ENCODE peak calls at places on chromosomes 5 and 9, in ten cellular contexts. A, F, P, H, U, N, X, V, B and M are unnamed samples. For H3K4me1, the result is how much of the 10 kb centered on the place peaks cover.

GRCh38 chr9:19493174-19493811 is 84.5 kb downstream of the ACER2 start:
- DNase-seq in A (peak), F (peak), P (peak), H (peak), U (peak), N (peak), X (peak), V (peak), B (peak), M (peak)

GRCh38 chr9:76090330-76090729 is 199.9 kb downstream of the PCSK5 start:
- DNase-seq in A (no peak), F (no peak), P (no peak), H (no peak), U (no peak), N (no peak), X (no peak), V (no peak), B (no peak), M (no peak)

GRCh38 chr5:108726446-108727091 is 21.1 kb upstream of the FER start:
- DNase-seq in A (peak), F (no peak), P (peak), H (no peak), U (peak), N (no peak), X (no peak), V (no peak), B (no peak), M (no peak)

GRCh38 chr5:112183103-112183634 is 235.9 kb downstream of the EPB41L4A start:
- DNase-seq in A (peak), F (peak), P (peak), H (no peak), U (peak), N (peak), X (no peak), V (peak), B (no peak), M (no peak)

GRCh38 chr5:178078197-178078995 is 34.9 kb upstream of the N4BP3 start:
- DNase-seq in A (peak), F (no peak), P (peak), H (no peak), U (peak), N (peak), X (no peak), V (no peak), B (peak), M (no peak)

GRCh38 chr5:78541058-78541624 is 107.4 kb downstream of the LHFPL2 start:
- DNase-seq in A (no peak), F (no peak), P (no peak), H (no peak), U (no peak), N (peak), X (no peak), V (no peak), B (no peak), M (no peak)

GRCh38 chr5:109921735-109922395 is 232.1 kb downstream of the MAN2A1 start:
- DNase-seq in A (no peak), F (no peak), P (no peak), H (no peak), U (no peak), N (peak), X (peak), V (no peak), B (no peak), M (no peak)

GRCh38 chr5:105752801-105753200 is 1917.9 kb downstream of the EFNA5 start:
- DNase-seq in A (no peak), F (no peak), P (no peak), H (no peak), U (peak), N (peak), X (no peak), V (no peak), B (peak), M (no peak)

GRCh38 chr5:45622365-45622764 is 73.8 kb downstream of the HCN1 start:
- DNase-seq in A (no peak), F (no peak), P (no peak), H (no peak), U (no peak), N (no peak), X (no peak), V (no peak), B (no peak), M (no peak)

GRCh38 chr9:135906291-135907005 is 898 bp downstream of the CAMSAP1 start:
- DNase-seq in A (peak), F (no peak), P (peak), H (peak), U (peak), N (peak), X (peak), V (no peak), B (peak), M (no peak)

GRCh38 chr5:138748630-138749081 is 4.6 kb upstream of the CTNNA1 start:
- DNase-seq in A (no peak), F (no peak), P (peak), H (no peak), U (no peak), N (peak), X (no peak), V (no peak), B (peak), M (no peak)

GRCh38 chr5:154110781-154111180 is 72.0 kb downstream of the MFAP3 start:
- DNase-seq in A (no peak), F (peak), P (peak), H (no peak), U (peak), N (peak), X (no peak), V (no peak), B (peak), M (peak)

GRCh38 chr5:95631991-95632675 is 12.2 kb downstream of the GPR150 start:
- DNase-seq in A (peak), F (peak), P (peak), H (no peak), U (peak), N (peak), X (peak), V (no peak), B (peak), M (peak)

GRCh38 chr9:21549251-21549765 is 67.2 kb upstream of the IFNE start:
- DNase-seq in A (no peak), F (no peak), P (peak), H (no peak), U (peak), N (peak), X (no peak), V (no peak), B (no peak), M (no peak)

DNA sequence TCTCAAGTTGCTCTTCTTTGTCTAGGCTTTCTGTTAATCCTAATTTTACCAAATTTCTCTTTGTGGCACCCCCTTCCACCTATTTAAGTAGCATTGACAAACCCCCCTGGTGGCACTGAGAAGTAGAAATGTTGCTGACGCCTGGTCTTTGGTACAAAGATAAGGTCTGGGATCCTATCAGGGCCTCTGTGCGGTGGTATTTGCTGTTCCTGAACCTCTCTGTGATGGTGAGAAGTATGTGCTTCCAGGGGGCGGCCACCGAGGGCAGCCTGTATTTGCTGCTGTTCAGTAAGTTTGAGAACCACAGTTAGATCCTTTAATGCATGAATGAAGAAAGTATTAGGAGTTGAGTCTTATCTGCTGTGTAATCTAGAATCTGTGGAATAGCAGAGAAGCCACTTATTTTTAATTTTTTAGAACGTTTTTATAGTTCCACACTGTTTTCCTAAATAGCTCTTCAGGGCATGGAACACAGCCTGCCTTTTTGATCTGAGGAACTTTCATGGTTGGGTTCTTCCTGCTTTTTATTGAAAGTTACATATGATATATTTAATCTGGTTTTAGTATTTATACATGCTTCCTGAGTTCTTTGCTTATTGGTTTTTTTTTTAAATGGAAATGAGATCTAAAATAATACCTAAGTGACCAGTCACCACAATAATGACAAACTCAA is 124.2 kb downstream of the TRIO start:
- DNase-seq in A (peak), F (peak), P (no peak), H (no peak), U (peak), N (peak), X (no peak), V (no peak), B (no peak), M (no peak)
- H3K9ac ChIP-seq in A (no peak), F (no peak), P (peak), H (no peak), U (peak), N (no peak), X (no peak), V (peak), B (peak), M (no peak)

GRCh38 chr5:40655138-40655537 is 24.6 kb upstream of the PTGER4 start:
- DNase-seq in A (no peak), F (no peak), P (no peak), H (no peak), U (no peak), N (no peak), X (no peak), V (no peak), B (no peak), M (no peak)
- H3K4me1 ChIP-seq in A (under half), F (under half), P (under half), H (under half), U (under half), N (under half), X (half or more), V (under half), B (under half), M (under half)

GRCh38 chr5:59300930-59301329 is 592.6 kb downstream of the PDE4D start:
- DNase-seq in A (no peak), F (no peak), P (no peak), H (no peak), U (no peak), N (no peak), X (no peak), V (no peak), B (no peak), M (no peak)
- H3K4me2 ChIP-seq in A (no peak), F (no peak), P (no peak), H (no peak), U (no peak), N (no peak), X (no peak), V (no peak), B (no peak), M (no peak)

GRCh38 chr9:99593621-99594020 is 228.1 kb upstream of the NR4A3 start:
- DNase-seq in A (peak), F (no peak), P (no peak), H (no peak), U (no peak), N (no peak), X (no peak), V (no peak), B (no peak), M (no peak)

GRCh38 chr9:99592834-99593584 is 228.7 kb upstream of the NR4A3 start:
- DNase-seq in A (no peak), F (no peak), P (no peak), H (no peak), U (no peak), N (no peak), X (no peak), V (no peak), B (no peak), M (no peak)

GRCh38 chr9:99590879-99591278 is 230.8 kb upstream of the NR4A3 start:
- DNase-seq in A (no peak), F (no peak), P (no peak), H (no peak), U (no peak), N (no peak), X (no peak), V (no peak), B (no peak), M (no peak)

GRCh38 chr9:99594056-99594780 is 227.5 kb upstream of the NR4A3 start:
- DNase-seq in A (peak), F (no peak), P (no peak), H (no peak), U (no peak), N (no peak), X (no peak), V (no peak), B (no peak), M (no peak)

GRCh38 chr9:99591770-99592169 is 229.9 kb upstream of the NR4A3 start:
- DNase-seq in A (no peak), F (no peak), P (no peak), H (no peak), U (no peak), N (no peak), X (no peak), V (no peak), B (no peak), M (no peak)
- H3K9ac ChIP-seq in A (no peak), F (no peak), P (no peak), H (no peak), U (no peak), N (no peak), X (no peak), V (no peak), B (no peak), M (no peak)